ENCODE peak calls at places on chromosomes 7 and 10, in six cellular contexts. T is tibial artery, A is NCI-H1092 treated with DMSO at 0.1 percent for 48 hours, H is GF-D8, N is SW 1271, V is GM06990. K is an unnamed sample.

GRCh38 chr10:75395171-75395954 is 6.2 kb downstream of the ZNF503 start:
- DNase-seq in V (peak), T (peak), H (no peak), N (no peak), A (no peak), K (peak)

GRCh38 chr7:121456015-121456414 is 59.9 kb upstream of the FAM3C start:
- DNase-seq in N (no peak), A (no peak), T (no peak), H (no peak), V (no peak), K (no peak)

GRCh38 chr10:58781873-58782488 is 269.3 kb downstream of the BICC1 start:
- DNase-seq in A (peak), T (no peak), V (no peak), H (no peak), N (peak), K (peak)

GRCh38 chr7:151579642-151580041 is 59.9 kb upstream of the RHEB start:
- DNase-seq in H (no peak), A (no peak), V (no peak), T (no peak), N (no peak), K (peak)

GRCh38 chr7:144057954-144058353 is 9.2 kb downstream of the OR2A5 start:
- DNase-seq in N (no peak), A (no peak), V (no peak), T (no peak), H (no peak), K (peak)

GRCh38 chr7:130278892-130279690 is 12.4 kb downstream of the CPA2 start:
- DNase-seq in T (no peak), A (no peak), H (no peak), N (no peak), V (no peak), K (peak)

GRCh38 chr7:2972531-2973161 is 71.0 kb downstream of the CARD11 start:
- DNase-seq in N (no peak), T (no peak), A (no peak), H (no peak), V (no peak), K (no peak)

GRCh38 chr10:72104472-72105097 is 16.2 kb upstream of the SPOCK2 start:
- DNase-seq in T (no peak), V (no peak), H (no peak), A (no peak), N (no peak), K (peak)

GRCh38 chr7:26238004-26238403 is 36.5 kb downstream of the CBX3 start:
- DNase-seq in H (no peak), A (no peak), V (no peak), T (no peak), N (no peak), K (no peak)

GRCh38 chr7:84251183-84251845 is 56.7 kb upstream of the SEMA3A start:
- DNase-seq in N (no peak), V (no peak), A (no peak), T (no peak), H (no peak), K (peak)

GRCh38 chr7:115561341-115562110 is 469.0 kb downstream of the TFEC start:
- DNase-seq in N (no peak), T (no peak), V (no peak), H (no peak), A (no peak), K (peak)

GRCh38 chr7:54015251-54015650 is 526.9 kb upstream of the VSTM2A start:
- DNase-seq in N (no peak), V (no peak), T (no peak), H (no peak), A (no peak), K (no peak)

K was measured in fibroblast of mammary gland.